ENCODE peak calls at places on chromosomes 13 and 19, in six cellular contexts. C is IMR-90, S is H1, K is mesenchymal stem cell, X is neuronal stem cell, B is trophoblast cell. U is an unnamed sample.

GRCh38 chr13:40933508-40933907 is 85.6 kb downstream of the ELF1 start:
- DNase-seq in K (no peak), C (no peak), S (no peak), X (no peak), B (no peak), U (no peak)

GRCh38 chr19:23183251-23183650 is 66.4 kb downstream of the ZNF730 start:
- DNase-seq in C (no peak), K (no peak), X (no peak), S (no peak), B (no peak), U (no peak)

GRCh38 chr19:19900124-19900523 is 622 bp upstream of the ZNF93 start:
- DNase-seq in B (peak), S (no peak), X (no peak), K (peak), C (peak), U (no peak)

GRCh38 chr13:112244061-112244460 is 132.1 kb upstream of the SPACA7 start:
- DNase-seq in S (no peak), K (no peak), B (no peak), C (no peak), X (no peak), U (no peak)

GRCh38 chr19:18097217-18097992 is at the start of gene MAST3:
- DNase-seq in X (peak), K (peak), B (peak), C (peak), S (no peak), U (peak)

GRCh38 chr19:33785795-33786194 is 10.9 kb upstream of the KCTD15 start:
- DNase-seq in K (no peak), C (peak), X (no peak), S (no peak), B (no peak), U (no peak)

GRCh38 chr13:79190932-79191331 is 215.1 kb downstream of the RBM26 start:
- DNase-seq in C (no peak), X (no peak), B (no peak), S (no peak), K (no peak), U (no peak)

GRCh38 chr19:51480590-51480989 is 2.3 kb downstream of the CEACAM18 start:
- DNase-seq in K (no peak), X (no peak), B (peak), S (no peak), C (no peak), U (peak)

GRCh38 chr19:1161716-1162115 is 12.4 kb downstream of the SBNO2 start:
- DNase-seq in K (no peak), C (peak), X (no peak), S (no peak), B (peak), U (no peak)
- H3K27ac ChIP-seq in K (no peak), C (no peak), X (no peak), S (no peak), B (no peak), U (no peak)

DNA sequence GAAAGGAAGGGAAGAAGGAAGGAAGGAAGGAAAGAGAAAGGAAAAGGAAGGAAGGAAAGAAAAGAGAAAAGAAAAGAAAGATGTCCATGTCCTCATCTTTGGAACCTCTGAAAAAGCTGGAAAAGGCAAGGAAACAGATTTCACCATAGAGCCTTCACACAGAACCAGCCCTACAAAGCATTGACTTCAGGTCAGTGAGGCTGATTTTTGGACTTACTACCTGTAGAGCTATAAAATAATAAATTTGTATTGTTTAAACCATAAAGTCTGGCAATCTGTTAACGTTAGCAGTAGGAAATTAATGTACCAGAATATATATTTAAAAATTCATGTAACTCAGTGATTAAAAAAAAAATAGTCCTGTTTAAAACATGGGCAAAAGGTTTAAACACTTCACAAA is 130.1 kb downstream of the PIBF1 start:
- DNase-seq in K (no peak), S (no peak), X (no peak), C (no peak), B (no peak), U (no peak)
- H4K91ac ChIP-seq in K (no peak), S (no peak), X (no peak), C (no peak), B (no peak), U (no peak)

GRCh38 chr19:48874309-48875135 is 2.3 kb downstream of the PPP1R15A start:
- DNase-seq in S (no peak), K (peak), C (peak), B (peak), X (no peak), U (no peak)

GRCh38 chr19:48870048-48870447 is 1.6 kb upstream of the PLEKHA4 start:
- DNase-seq in S (no peak), K (no peak), C (no peak), X (no peak), B (no peak), U (no peak)

GRCh38 chr19:48873476-48874308 is 1.5 kb downstream of the PPP1R15A start:
- DNase-seq in C (no peak), S (no peak), K (peak), X (no peak), B (peak), U (no peak)

GRCh38 chr19:48872182-48872883 is at the start of gene PPP1R15A:
- DNase-seq in X (peak), C (peak), B (peak), S (peak), K (peak), U (peak)

GRCh38 chr19:48872884-48873475 is 759 bp downstream of the PPP1R15A start:
- DNase-seq in X (peak), K (peak), C (peak), B (peak), S (peak), U (peak)
- H3K27ac ChIP-seq in X (peak), K (peak), C (peak), B (peak), S (peak), U (peak)

GRCh38 chr13:113442985-113443362 is 10.3 kb downstream of the ADPRHL1 start:
- DNase-seq in X (no peak), S (no peak), B (no peak), K (no peak), C (no peak), U (no peak)

GRCh38 chr13:113443991-113444390 is 9.3 kb downstream of the ADPRHL1 start:
- DNase-seq in C (no peak), K (no peak), X (no peak), S (no peak), B (no peak), U (no peak)

GRCh38 chr13:113442354-113442984 is 10.8 kb downstream of the ADPRHL1 start:
- DNase-seq in C (no peak), K (no peak), S (no peak), B (no peak), X (no peak), U (no peak)

GRCh38 chr13:113437408-113438010 is 15.8 kb downstream of the ADPRHL1 start:
- DNase-seq in X (no peak), S (no peak), C (peak), B (peak), K (peak), U (no peak)

DNA sequence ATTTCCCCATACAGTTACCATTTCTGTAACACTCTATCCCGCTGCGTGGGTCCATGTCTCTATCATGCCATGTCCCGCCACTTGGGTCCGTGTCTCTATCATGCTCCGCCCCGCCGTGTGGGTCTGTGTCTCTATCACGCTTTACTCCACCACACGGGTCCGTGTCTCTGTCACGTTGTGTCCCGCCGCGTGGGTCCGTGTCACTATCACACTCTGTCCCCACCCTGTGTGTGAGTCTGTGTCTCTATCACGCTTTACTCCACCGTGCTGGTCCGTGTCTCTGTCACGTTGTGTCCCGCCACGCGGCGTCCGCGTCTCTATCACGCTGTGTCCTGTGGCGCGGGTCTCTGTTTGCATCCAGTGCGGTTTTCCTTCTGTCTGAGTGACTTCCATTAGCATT is 11.6 kb downstream of the ADPRHL1 start:
- DNase-seq in C (no peak), K (no peak), B (no peak), S (no peak), X (no peak), U (no peak)
- H4K91ac ChIP-seq in C (no peak), K (no peak), B (no peak), S (no peak), X (no peak), U (no peak)

DNA sequence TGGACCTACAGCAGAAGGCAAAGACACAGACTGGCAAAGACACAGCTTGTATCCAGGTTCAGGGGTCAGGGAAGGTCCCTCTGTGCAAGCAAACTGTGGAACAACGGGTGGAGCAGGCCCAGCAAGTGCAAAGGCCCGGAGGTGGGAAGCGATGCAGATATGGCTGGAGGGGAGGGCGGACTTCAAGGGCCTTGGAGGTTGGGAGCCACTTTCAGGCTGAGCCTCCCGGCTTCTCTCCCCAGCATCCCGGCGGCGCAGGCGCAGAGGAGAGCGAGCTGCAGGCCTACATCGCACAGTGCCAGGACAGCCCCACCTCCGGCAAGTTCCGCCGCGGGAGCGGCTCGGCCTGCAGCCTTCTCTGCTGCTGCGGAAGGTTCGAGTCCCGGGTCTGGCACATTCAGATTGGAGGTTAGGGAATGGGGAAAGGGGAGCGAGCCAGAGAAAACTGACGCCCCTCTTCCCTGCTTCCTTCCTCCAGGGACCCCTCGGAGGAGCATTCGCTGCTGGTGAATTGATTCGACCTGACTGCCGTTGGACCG is 2.2 kb upstream of the PNPLA6 start:
- DNase-seq in S (no peak), X (no peak), C (peak), K (peak), B (peak), U (peak)
- H3K27ac ChIP-seq in S (peak), X (no peak), C (peak), K (peak), B (peak), U (no peak)

DNA sequence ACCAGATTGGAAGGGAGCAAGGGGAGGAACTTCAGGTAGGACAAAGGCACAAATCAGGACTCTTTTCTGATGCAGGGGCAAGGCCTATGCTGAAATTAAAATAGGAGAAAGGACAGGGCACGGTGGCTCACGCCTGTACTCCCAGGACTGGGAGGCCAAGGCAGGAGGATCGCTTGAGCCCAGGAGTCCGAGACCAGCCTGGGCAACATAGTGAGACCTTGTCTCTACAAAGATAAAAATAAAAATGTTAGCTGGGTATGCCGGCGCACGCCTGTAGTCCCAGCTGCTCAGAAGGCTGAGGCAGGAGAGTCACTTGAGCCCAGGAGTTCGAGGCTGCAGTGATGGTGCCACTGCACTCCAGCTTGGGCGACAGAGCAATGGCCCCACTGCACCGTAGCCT is 5.7 kb downstream of the SLC17A7 start:
- DNase-seq in S (no peak), K (no peak), C (no peak), X (no peak), B (no peak), U (no peak)
- H4K91ac ChIP-seq in S (no peak), K (no peak), C (no peak), X (no peak), B (no peak), U (no peak)

U was measured in H9.